ENCODE peak calls at places on chromosomes 2 and 18, in six cellular contexts. F is hepatocyte, T is PC-3, D is neural progenitor cell, K is SK-N-SH, J is GM23248. R is an unnamed sample.

GRCh38 chr2:24409700-24410556 is 49.6 kb upstream of the ITSN2 start:
- DNase-seq in J (peak), T (peak), K (peak), D (peak), F (peak), R (peak)

GRCh38 chr2:183037660-183038340 is 457 bp downstream of the NCKAP1 start:
- DNase-seq in K (peak), T (peak), F (peak), D (peak), J (peak), R (peak)

GRCh38 chr18:58076052-58076451 is 32.0 kb downstream of the NEDD4L start:
- DNase-seq in F (no peak), K (no peak), T (peak), J (peak), D (no peak), R (no peak)

GRCh38 chr2:79219383-79219988 is 59.9 kb upstream of the REG3A start:
- DNase-seq in F (peak), T (peak), D (peak), J (peak), K (peak), R (peak)

GRCh38 chr18:9951022-9951859 is 37.4 kb downstream of the VAPA start:
- DNase-seq in J (peak), D (peak), T (peak), F (peak), K (peak), R (peak)

GRCh38 chr2:70553334-70553583 is 367 bp downstream of the TGFA start:
- DNase-seq in F (peak), T (peak), D (no peak), K (no peak), J (no peak), R (no peak)

GRCh38 chr2:215921884-215922283 is 91.5 kb downstream of the MREG start:
- DNase-seq in K (no peak), J (peak), T (peak), F (peak), D (no peak), R (no peak)

GRCh38 chr2:225288986-225289385 is 110.5 kb upstream of the NYAP2 start:
- DNase-seq in J (no peak), D (no peak), F (peak), K (no peak), T (no peak), R (no peak)

GRCh38 chr18:61413388-61413787 is 80.2 kb downstream of the CDH20 start:
- DNase-seq in F (no peak), J (no peak), K (no peak), D (no peak), T (no peak), R (no peak)

GRCh38 chr18:9638886-9639285 is 24.5 kb upstream of the PPP4R1 start:
- DNase-seq in J (no peak), F (no peak), K (no peak), T (peak), D (no peak), R (no peak)

GRCh38 chr2:112001136-112001764 is 53.8 kb upstream of the TMEM87B start:
- DNase-seq in K (no peak), T (no peak), F (no peak), J (peak), D (no peak), R (peak)

GRCh38 chr2:64036343-64036742 is 17.1 kb upstream of the VPS54 start:
- DNase-seq in K (no peak), D (no peak), F (no peak), J (peak), T (peak), R (no peak)

GRCh38 chr2:105928563-105928962 is 183.9 kb downstream of the NCK2 start:
- DNase-seq in J (no peak), T (no peak), F (no peak), K (no peak), D (no peak), R (no peak)

GRCh38 chr2:100422320-100422719 is 4.9 kb upstream of the CHST10 start:
- DNase-seq in T (peak), D (peak), K (peak), J (peak), F (peak), R (no peak)

GRCh38 chr2:58448065-58448507 is 207.0 kb upstream of the FANCL start:
- DNase-seq in D (peak), J (peak), T (peak), F (peak), K (peak), R (peak)
- H3K4me3 ChIP-seq in D (no peak), J (no peak), T (peak), F (no peak), K (no peak), R (no peak)

GRCh38 chr2:181973379-181973778 is 12.3 kb upstream of the PPP1R1C start:
- DNase-seq in J (no peak), K (no peak), D (no peak), F (no peak), T (no peak), R (no peak)

GRCh38 chr2:181977661-181978350 is 7.8 kb upstream of the PPP1R1C start:
- DNase-seq in J (peak), F (peak), T (peak), K (no peak), D (no peak), R (no peak)

GRCh38 chr2:181970160-181970794 is 15.4 kb upstream of the PPP1R1C start:
- DNase-seq in D (peak), K (no peak), J (no peak), F (peak), T (no peak), R (no peak)

GRCh38 chr2:181971032-181971431 is 14.6 kb upstream of the PPP1R1C start:
- DNase-seq in D (no peak), K (no peak), T (no peak), J (no peak), F (no peak), R (no peak)

GRCh38 chr2:181972431-181973190 is 13.0 kb upstream of the PPP1R1C start:
- DNase-seq in F (no peak), D (no peak), K (no peak), J (no peak), T (no peak), R (no peak)
- H3K27ac ChIP-seq in F (no peak), D (no peak), K (no peak), J (no peak), T (no peak), R (no peak)

GRCh38 chr2:109382236-109382930 is 231.4 kb downstream of the SEPTIN10 start:
- DNase-seq in J (no peak), K (no peak), F (no peak), T (no peak), D (no peak), R (no peak)

GRCh38 chr2:109384308-109385271 is 229.2 kb downstream of the SEPTIN10 start:
- DNase-seq in F (no peak), K (no peak), D (no peak), T (no peak), J (no peak), R (no peak)

GRCh38 chr2:109385506-109385905 is 228.3 kb downstream of the SEPTIN10 start:
- DNase-seq in F (no peak), T (no peak), D (no peak), K (no peak), J (no peak), R (no peak)

GRCh38 chr2:109382946-109383345 is 230.8 kb downstream of the SEPTIN10 start:
- DNase-seq in J (peak), K (peak), F (peak), T (peak), D (no peak), R (no peak)

DNA sequence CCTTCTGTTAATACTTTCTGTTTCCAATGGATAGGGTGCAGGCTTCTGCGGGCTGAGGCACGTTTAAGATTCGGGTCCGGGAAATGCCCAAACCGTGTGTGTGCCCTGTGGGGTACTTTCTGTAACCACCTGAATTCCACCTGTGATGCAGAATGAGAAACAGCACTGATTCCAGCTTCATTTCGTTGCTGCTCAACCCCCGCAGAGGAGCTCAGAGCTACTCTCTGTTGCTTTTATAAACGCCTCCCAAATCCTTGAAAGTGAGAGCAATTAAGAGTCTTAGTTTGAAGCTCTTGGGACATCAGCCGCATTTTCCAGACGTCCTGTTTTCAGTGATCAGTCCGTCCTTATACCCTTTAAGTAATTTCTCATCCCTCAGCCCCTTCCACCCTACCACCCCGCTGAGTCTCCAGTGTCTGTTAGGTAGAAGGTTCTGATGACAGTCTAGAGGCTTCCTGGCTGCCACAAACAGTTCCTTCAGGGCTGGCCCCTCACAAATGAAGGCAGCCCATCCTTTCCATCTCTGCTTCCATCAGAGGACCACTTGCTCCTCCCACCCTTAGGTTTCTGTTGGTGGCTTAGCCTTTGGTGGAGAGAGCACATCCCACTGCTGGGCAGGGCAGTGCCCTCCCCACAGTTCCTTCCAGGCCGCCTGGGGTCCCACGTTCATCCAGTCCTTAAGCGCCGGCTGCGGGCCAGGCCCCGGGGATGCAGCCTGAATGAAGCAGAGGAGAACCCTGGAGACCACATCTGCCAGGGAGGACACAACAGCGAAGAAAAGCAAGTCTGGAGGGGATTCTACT is 230.1 kb downstream of the SEPTIN10 start:
- DNase-seq in K (no peak), T (no peak), D (no peak), F (no peak), J (no peak), R (no peak)
- TF ChIP-seq EZH2phosphoT487 in K (no peak), T (no peak), D (no peak), F (no peak), J (no peak), R (no peak)

GRCh38 chr2:53964987-53965687 is 5.7 kb downstream of the PSME4 start:
- DNase-seq in T (no peak), D (no peak), F (no peak), J (no peak), K (no peak), R (no peak)

GRCh38 chr2:53969285-53970094 is 1.3 kb downstream of the PSME4 start:
- DNase-seq in T (peak), F (peak), K (peak), J (peak), D (no peak), R (peak)

GRCh38 chr2:53970095-53970897 is 497 bp downstream of the PSME4 start:
- DNase-seq in K (peak), D (peak), T (peak), F (peak), J (peak), R (peak)

GRCh38 chr2:53960476-53960875 is 10.3 kb downstream of the PSME4 start:
- DNase-seq in D (no peak), K (no peak), T (no peak), F (no peak), J (no peak), R (no peak)

GRCh38 chr2:53964237-53964952 is 6.4 kb downstream of the PSME4 start:
- DNase-seq in T (peak), K (no peak), F (no peak), J (no peak), D (no peak), R (no peak)
- H3K4me3 ChIP-seq in T (no peak), K (no peak), F (no peak), J (no peak), D (no peak), R (peak)

DNA sequence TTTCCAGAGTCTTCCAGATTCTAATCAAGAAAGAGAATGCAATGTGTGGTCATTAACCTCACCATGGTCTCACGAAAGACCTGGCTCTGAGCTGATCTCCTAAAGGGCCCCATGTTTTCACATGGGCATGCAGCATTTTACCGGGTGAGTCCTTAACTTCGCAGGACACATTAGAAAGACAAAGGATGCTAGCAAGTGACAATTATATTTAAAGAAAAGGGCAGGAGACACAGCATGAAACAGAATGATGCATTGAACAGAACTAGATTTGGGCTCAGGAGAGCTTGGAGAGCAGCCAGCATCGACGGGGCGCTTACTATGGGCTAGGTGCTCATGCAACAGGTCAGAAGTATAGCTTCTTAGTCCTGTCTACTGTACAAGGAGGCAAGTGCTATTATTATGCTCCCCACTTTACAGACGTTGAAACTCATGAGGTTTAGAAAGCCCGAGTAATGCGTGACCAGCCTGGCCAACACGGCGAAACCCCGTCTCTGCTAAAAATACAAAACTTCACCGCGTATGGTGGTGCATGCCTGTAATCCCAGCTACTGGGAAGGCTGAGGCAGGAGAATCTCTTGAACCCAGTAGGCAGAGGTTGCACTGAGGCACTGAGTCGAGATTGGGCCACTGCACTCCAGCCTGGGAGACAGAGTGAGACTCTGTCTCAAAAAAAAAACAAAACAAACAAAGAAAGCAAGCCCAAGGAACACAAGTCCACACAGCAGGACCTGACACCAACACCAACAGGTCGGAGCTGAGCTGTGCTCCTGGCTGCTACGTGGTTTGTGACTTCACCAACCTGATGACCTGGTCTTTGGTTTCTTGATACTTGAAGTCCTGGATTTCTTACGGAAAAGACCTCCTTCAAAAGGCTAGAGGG is 16.1 kb downstream of the MBP start:
- DNase-seq in J (no peak), D (no peak), T (no peak), F (no peak), K (no peak), R (no peak)
- H3K27ac ChIP-seq in J (no peak), D (no peak), T (no peak), F (peak), K (no peak), R (no peak)

DNA sequence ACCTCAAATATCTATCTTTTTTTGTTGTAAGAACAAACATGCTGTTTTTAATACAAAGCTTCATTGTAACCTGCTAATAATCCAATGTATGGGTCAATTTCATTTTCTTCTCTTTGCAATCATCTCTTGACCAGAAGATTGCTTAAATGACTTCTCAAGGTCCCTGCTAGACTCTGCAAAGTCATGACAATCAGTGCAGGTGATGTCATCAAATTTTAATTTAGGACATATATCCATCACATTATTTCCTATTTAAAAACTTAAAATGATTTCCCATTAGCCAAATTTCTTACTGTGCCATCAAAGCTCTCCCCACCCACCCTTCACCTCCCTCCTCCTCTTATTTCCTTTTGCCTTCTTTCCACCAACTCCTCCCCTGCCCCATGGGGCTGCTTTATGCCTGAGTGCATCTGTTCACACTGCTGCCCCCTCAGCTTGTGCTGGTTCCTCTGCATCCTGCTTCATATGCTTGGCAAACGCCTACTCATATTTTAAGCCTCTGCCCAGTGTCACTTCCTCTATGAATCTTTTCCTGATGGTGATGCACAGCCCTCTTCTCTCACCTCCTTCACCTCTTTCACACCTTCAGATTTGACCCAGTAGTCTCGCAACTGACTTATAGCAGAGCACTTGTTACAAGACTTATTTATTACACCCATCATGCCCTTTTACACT is 20.3 kb downstream of the PLEK start:
- DNase-seq in T (no peak), J (no peak), K (no peak), D (peak), F (no peak), R (peak)
- TF ChIP-seq EZH2phosphoT487 in T (no peak), J (no peak), K (no peak), D (no peak), F (no peak), R (no peak)

GRCh38 chr2:219308142-219309093 is 783 bp downstream of the PTPRN start:
- DNase-seq in K (peak), D (peak), J (peak), F (peak), T (peak), R (peak)

GRCh38 chr2:219306047-219306446 is 3.2 kb downstream of the PTPRN start:
- DNase-seq in F (no peak), T (no peak), D (no peak), K (no peak), J (no peak), R (no peak)

GRCh38 chr2:219314804-219315468 is 5.7 kb upstream of the PTPRN start:
- DNase-seq in D (no peak), F (no peak), K (no peak), T (peak), J (peak), R (no peak)

GRCh38 chr2:219304223-219304622 is 5.0 kb downstream of the PTPRN start:
- DNase-seq in D (no peak), T (no peak), J (no peak), F (no peak), K (no peak), R (no peak)

GRCh38 chr2:219309278-219309677 is at the start of gene PTPRN:
- DNase-seq in F (peak), D (peak), J (peak), T (no peak), K (peak), R (no peak)
- H3K4me3 ChIP-seq in F (no peak), D (peak), J (peak), T (peak), K (peak), R (no peak)

DNA sequence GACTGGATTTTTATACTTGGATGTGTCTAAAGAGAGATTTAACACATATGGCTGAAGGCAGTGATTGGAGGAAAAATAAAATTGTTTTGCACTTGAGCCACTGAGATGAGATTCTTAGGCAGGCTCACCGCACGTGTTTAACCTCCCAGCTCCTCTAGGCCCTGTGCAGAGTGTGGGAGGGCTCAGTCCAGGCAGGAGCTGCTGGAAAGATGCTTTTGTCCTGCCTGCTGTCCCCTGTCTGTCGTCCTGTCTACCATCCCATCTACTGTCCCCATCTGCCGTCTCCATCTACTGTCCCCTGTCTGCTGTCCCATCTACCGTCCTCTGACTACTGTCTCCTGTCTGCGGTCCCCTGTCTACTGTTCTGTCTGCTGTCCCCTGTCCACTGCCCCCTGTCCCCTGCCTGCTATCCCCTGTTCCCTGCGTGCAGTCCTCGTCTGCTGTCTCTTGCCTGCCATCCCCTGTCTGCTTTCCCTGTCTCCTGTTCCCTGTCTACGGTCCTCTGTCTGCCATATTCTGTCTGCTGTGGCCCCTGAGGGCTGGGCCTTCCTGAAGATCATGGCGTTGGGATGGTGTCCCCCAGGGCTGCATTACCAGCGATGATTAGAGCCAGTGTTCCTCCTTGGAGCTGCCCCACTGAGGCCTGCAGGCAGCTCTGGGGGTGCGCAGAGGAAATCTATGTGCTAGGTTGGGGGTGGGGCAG is 43.7 kb upstream of the HS6ST1 start:
- DNase-seq in F (no peak), T (no peak), J (no peak), D (peak), K (no peak), R (no peak)
- H3K27ac ChIP-seq in F (peak), T (no peak), J (peak), D (peak), K (no peak), R (no peak)

GRCh38 chr2:132665401-132665800 is 4.6 kb downstream of the LYPD1 start:
- DNase-seq in K (no peak), D (no peak), J (no peak), F (no peak), T (no peak), R (no peak)

GRCh38 chr2:132667716-132668115 is 2.3 kb downstream of the LYPD1 start:
- DNase-seq in J (no peak), K (no peak), D (no peak), T (no peak), F (no peak), R (no peak)

GRCh38 chr2:132662742-132663141 is 7.3 kb downstream of the LYPD1 start:
- DNase-seq in F (no peak), D (no peak), T (no peak), K (no peak), J (no peak), R (no peak)

GRCh38 chr2:132668189-132668833 is 1.7 kb downstream of the LYPD1 start:
- DNase-seq in J (no peak), D (peak), K (peak), T (peak), F (peak), R (no peak)

DNA sequence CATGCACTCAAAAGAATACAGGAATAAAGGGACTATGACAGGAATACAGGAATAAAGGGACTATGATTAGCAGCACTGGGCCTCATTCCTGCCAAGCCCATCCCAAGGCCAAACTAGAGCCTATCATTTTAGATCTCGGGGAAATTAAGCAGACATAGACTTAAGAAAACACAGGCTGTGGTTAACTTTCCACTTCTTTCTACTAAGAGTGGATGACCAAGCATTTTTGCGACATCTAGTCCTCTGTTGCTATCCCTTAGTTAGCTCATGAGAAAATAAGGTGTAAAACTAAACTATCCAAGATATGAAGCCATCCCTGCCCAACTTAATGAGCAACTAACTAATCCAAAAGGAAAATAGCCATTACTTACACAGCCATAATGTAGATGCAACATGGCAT is 5.9 kb downstream of the LYPD1 start:
- DNase-seq in K (no peak), F (no peak), D (no peak), J (no peak), T (no peak), R (no peak)
- TF ChIP-seq EZH2phosphoT487 in K (no peak), F (no peak), D (no peak), J (no peak), T (no peak), R (no peak)